ENCODE peak calls at places on chromosomes 6 and 20, in ten cellular contexts. O is stomach, Y is suprapubic skin, P is A549, M is upper lobe of left lung, D is GM12878, B is HepG2, Z is K562, Q is sigmoid colon, W is transverse colon. U is an unnamed sample.

GRCh38 chr6:106922626-106923025 is 51.9 kb downstream of the CD24 start:
- DNase-seq in Q (no peak), D (no peak), M (no peak), W (no peak), P (no peak), B (no peak), Y (no peak), Z (no peak), O (no peak), U (no peak)

GRCh38 chr6:56649053-56649769 is 6.5 kb upstream of the DST start:
- DNase-seq in Q (no peak), O (no peak), Y (no peak), W (no peak), B (no peak), P (no peak), Z (no peak), M (no peak), D (no peak), U (no peak)

GRCh38 chr6:5457983-5458683 is 196.8 kb downstream of the FARS2 start:
- DNase-seq in Y (peak; percentile 82), D (no peak), M (peak; percentile 27), Q (no peak), B (no peak), P (no peak), Z (no peak), W (peak; percentile 19), O (peak; percentile 87), U (no peak)

GRCh38 chr6:158061361-158061708 is 79.7 kb downstream of the SYNJ2 start:
- DNase-seq in O (no peak), W (no peak), Y (no peak), M (no peak), B (no peak), Z (no peak), D (no peak), Q (no peak), P (no peak), U (no peak)

GRCh38 chr6:125004198-125004597 is 42.0 kb downstream of the RNF217 start:
- DNase-seq in D (no peak), Y (no peak), Z (peak; percentile 74), W (no peak), M (no peak), Q (no peak), O (peak; percentile 71), B (no peak), P (no peak), U (no peak)

GRCh38 chr20:33909331-33909921 is 84.3 kb upstream of the RALY start:
- DNase-seq in O (peak; percentile 33), Y (no peak), M (no peak), D (no peak), B (peak; percentile 99), Q (no peak), Z (no peak), W (no peak), P (peak; percentile 23), U (no peak)

GRCh38 chr6:74891358-74891811 is 314.5 kb downstream of the COL12A1 start:
- DNase-seq in Q (peak; percentile 82), W (no peak), B (no peak), Z (no peak), P (no peak), M (no peak), O (no peak), Y (no peak), D (no peak), U (peak; percentile 67)

GRCh38 chr6:79048611-79049010 is 29.4 kb downstream of the PHIP start:
- DNase-seq in D (no peak), M (no peak), O (no peak), Z (peak; percentile 24), B (peak; percentile 29), W (no peak), Q (no peak), P (peak; percentile 5), Y (no peak), U (no peak)

GRCh38 chr6:30322527-30323501 is 3.9 kb upstream of the TRIM39 start:
- DNase-seq in Y (no peak), P (no peak), M (no peak), B (no peak), W (no peak), D (no peak), Z (peak; percentile 57), O (no peak), Q (no peak), U (no peak)

GRCh38 chr20:25059866-25060465 is 2.0 kb upstream of the ACSS1 start:
- DNase-seq in Y (peak; percentile 49), O (peak; percentile 35), Q (peak; percentile 56), B (no peak), D (no peak), W (peak; percentile 6), Z (no peak), M (no peak), P (no peak), U (no peak)
- TF ChIP-seq EP300 in Y (no peak), O (no peak), Q (no peak), B (no peak), D (no peak), W (no peak), Z (no peak), M (no peak), P (no peak), U (no peak)

DNA sequence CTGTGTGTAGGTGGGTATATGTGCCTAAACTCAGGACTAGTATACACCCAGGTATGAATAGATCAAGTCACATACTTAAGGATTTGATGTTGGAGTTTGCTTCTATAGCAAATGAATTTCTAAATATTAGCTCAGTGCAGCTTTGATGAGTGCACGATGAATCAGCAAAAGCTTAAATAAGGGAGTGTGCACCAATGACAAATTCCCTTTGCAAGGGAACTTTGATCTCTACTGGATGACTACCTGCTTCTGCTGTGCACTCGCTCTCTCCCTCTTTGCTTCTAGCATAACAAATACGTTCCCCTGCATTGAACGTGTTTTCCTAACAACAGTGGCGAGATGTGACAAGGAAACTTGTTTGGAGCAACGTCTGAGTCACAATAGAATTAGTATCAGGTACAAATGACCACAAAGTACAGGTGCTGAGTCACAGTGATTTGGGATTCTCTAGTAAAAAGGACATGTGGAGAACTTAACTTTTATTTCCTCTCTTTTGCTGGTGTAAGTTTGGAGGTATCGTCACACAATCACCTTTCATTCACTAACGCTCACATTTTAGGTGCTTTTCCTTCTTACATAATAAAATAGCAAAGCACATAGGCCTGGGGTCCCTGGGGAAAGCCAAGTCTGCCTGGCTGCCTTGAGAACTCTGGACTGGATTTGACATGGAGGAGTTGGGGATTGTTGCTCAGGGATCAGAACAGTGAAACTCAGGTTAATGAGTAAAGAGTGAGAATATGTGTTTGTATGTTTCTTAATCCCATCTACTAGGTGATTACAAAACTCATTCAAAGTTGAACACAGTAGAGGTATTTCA is 49.7 kb downstream of the KLHL31 start:
- DNase-seq in Z (peak; percentile 35), B (peak; percentile 100), O (peak; percentile 38), W (peak; percentile 50), D (no peak), M (no peak), P (peak; percentile 80), Q (no peak), Y (no peak), U (no peak)
- TF ChIP-seq POLR2A in Z (no peak), B (peak; percentile 73), O (no peak), W (no peak), D (no peak), M (no peak), P (no peak), Q (no peak), Y (no peak), U (no peak)

GRCh38 chr6:133632206-133632605 is 256.7 kb upstream of the TCF21 start:
- DNase-seq in Q (no peak), O (no peak), M (no peak), W (no peak), Z (no peak), Y (no peak), P (no peak), B (no peak), D (no peak), U (no peak)
- TF ChIP-seq EP300 in Q (no peak), O (no peak), M (no peak), W (no peak), Z (no peak), Y (no peak), P (no peak), B (no peak), D (no peak), U (no peak)

GRCh38 chr6:156807028-156807427 is 29.9 kb downstream of the ARID1B start:
- DNase-seq in P (no peak), Q (no peak), Z (no peak), W (no peak), O (no peak), B (no peak), Y (no peak), M (no peak), D (no peak), U (no peak)

GRCh38 chr6:156809446-156810178 is 32.4 kb downstream of the ARID1B start:
- DNase-seq in M (no peak), D (no peak), Z (no peak), Q (no peak), B (no peak), P (no peak), Y (no peak), W (no peak), O (no peak), U (no peak)

GRCh38 chr6:156807795-156808194 is 30.6 kb downstream of the ARID1B start:
- DNase-seq in Z (no peak), M (no peak), D (no peak), P (no peak), B (no peak), Y (no peak), O (no peak), Q (no peak), W (no peak), U (no peak)

GRCh38 chr6:156808287-156808686 is 31.1 kb downstream of the ARID1B start:
- DNase-seq in D (no peak), Q (no peak), B (no peak), Y (no peak), M (no peak), W (no peak), O (no peak), P (no peak), Z (no peak), U (no peak)

GRCh38 chr6:156809034-156809433 is 31.9 kb downstream of the ARID1B start:
- DNase-seq in P (no peak), D (peak; percentile 55), Z (no peak), Y (no peak), M (no peak), Q (no peak), W (no peak), B (no peak), O (no peak), U (no peak)
- TF ChIP-seq POLR2A in P (no peak), D (peak; percentile 35), Z (no peak), Y (no peak), M (no peak), Q (no peak), W (no peak), B (no peak), O (no peak), U (no peak)

GRCh38 chr20:41231850-41232249 is 85.7 kb downstream of the ZHX3 start:
- DNase-seq in Q (no peak), Z (no peak), M (no peak), O (no peak), P (no peak), Y (no peak), B (no peak), D (no peak), W (no peak), U (no peak)
- TF ChIP-seq EP300 in Q (no peak), Z (no peak), M (no peak), O (no peak), P (no peak), Y (no peak), B (no peak), D (no peak), W (no peak), U (no peak)

U was measured in tibial nerve.